ENCODE peak calls at places on chromosome 11, in nine cellular contexts. One of them, this sample, is unnamed.

GRCh38 chr11:22808559-22809197 is 20.9 kb downstream of the SVIP start:
- DNase-seq in GM19239: no peak
- DNase-seq in stomach: no peak
- DNase-seq in lower leg skin: no peak
- DNase-seq in NCI-H446: peak; percentile 48
- DNase-seq in mucosa of gallbladder: no peak
- DNase-seq in cardiac fibroblast: peak; percentile 40
- DNase-seq in upper lobe of right lung: no peak
- DNase-seq in astrocyte of the spinal cord: no peak
- DNase-seq in this sample: no peak

GRCh38 chr11:108959124-108959761 is 294.4 kb downstream of the DDX10 start:
- DNase-seq in GM19239: no peak
- DNase-seq in stomach: no peak
- DNase-seq in lower leg skin: no peak
- DNase-seq in NCI-H446: no peak
- DNase-seq in mucosa of gallbladder: no peak
- DNase-seq in cardiac fibroblast: no peak
- DNase-seq in upper lobe of right lung: no peak
- DNase-seq in astrocyte of the spinal cord: no peak
- DNase-seq in this sample: no peak

GRCh38 chr11:126573325-126574076 is 218.0 kb downstream of the ST3GAL4 start:
- DNase-seq in GM19239: no peak
- DNase-seq in stomach: no peak
- DNase-seq in lower leg skin: no peak
- DNase-seq in NCI-H446: no peak
- DNase-seq in mucosa of gallbladder: no peak
- DNase-seq in cardiac fibroblast: no peak
- DNase-seq in upper lobe of right lung: no peak
- DNase-seq in astrocyte of the spinal cord: no peak
- DNase-seq in this sample: no peak

GRCh38 chr11:114762437-114762836 is 84.1 kb downstream of the NXPE2 start:
- DNase-seq in GM19239: no peak
- DNase-seq in stomach: peak; percentile 48
- DNase-seq in lower leg skin: peak; percentile 88
- DNase-seq in NCI-H446: peak; percentile 69
- DNase-seq in mucosa of gallbladder: peak; percentile 47
- DNase-seq in cardiac fibroblast: peak; percentile 61
- DNase-seq in upper lobe of right lung: peak; percentile 81
- DNase-seq in astrocyte of the spinal cord: peak; percentile 62
- DNase-seq in this sample: peak; percentile 55

GRCh38 chr11:15695096-15695721 is 580.5 kb downstream of the INSC start:
- DNase-seq in GM19239: no peak
- DNase-seq in stomach: no peak
- DNase-seq in lower leg skin: no peak
- DNase-seq in NCI-H446: no peak
- DNase-seq in mucosa of gallbladder: no peak
- DNase-seq in cardiac fibroblast: no peak
- DNase-seq in upper lobe of right lung: no peak
- DNase-seq in astrocyte of the spinal cord: no peak
- DNase-seq in this sample: no peak

GRCh38 chr11:69220581-69221051 is 64.9 kb downstream of the SMIM38 start:
- DNase-seq in GM19239: no peak
- DNase-seq in stomach: peak; percentile 25
- DNase-seq in lower leg skin: peak; percentile 86
- DNase-seq in NCI-H446: no peak
- DNase-seq in mucosa of gallbladder: no peak
- DNase-seq in cardiac fibroblast: no peak
- DNase-seq in upper lobe of right lung: no peak
- DNase-seq in astrocyte of the spinal cord: no peak
- DNase-seq in this sample: peak; percentile 38

GRCh38 chr11:83292709-83293435 is 6.7 kb upstream of the CCDC90B start:
- DNase-seq in GM19239: peak; percentile 39
- DNase-seq in stomach: no peak
- DNase-seq in lower leg skin: no peak
- DNase-seq in NCI-H446: peak; percentile 70
- DNase-seq in mucosa of gallbladder: peak; percentile 44
- DNase-seq in cardiac fibroblast: peak; percentile 87
- DNase-seq in upper lobe of right lung: no peak
- DNase-seq in astrocyte of the spinal cord: peak; percentile 67
- DNase-seq in this sample: peak; percentile 22

GRCh38 chr11:8745431-8745986 is 62.9 kb downstream of the RPL27A start:
- DNase-seq in GM19239: no peak
- DNase-seq in stomach: no peak
- DNase-seq in lower leg skin: no peak
- DNase-seq in NCI-H446: no peak
- DNase-seq in mucosa of gallbladder: no peak
- DNase-seq in cardiac fibroblast: no peak
- DNase-seq in upper lobe of right lung: no peak
- DNase-seq in astrocyte of the spinal cord: peak; percentile 10
- DNase-seq in this sample: no peak

GRCh38 chr11:67271548-67272284 is 5.4 kb downstream of the GRK2 start:
- DNase-seq in GM19239: no peak
- DNase-seq in stomach: no peak
- DNase-seq in lower leg skin: peak; percentile 81
- DNase-seq in NCI-H446: no peak
- DNase-seq in mucosa of gallbladder: no peak
- DNase-seq in cardiac fibroblast: no peak
- DNase-seq in upper lobe of right lung: peak; percentile 67
- DNase-seq in astrocyte of the spinal cord: no peak
- DNase-seq in this sample: peak; percentile 13

GRCh38 chr11:34250732-34251639 is 106.8 kb downstream of the ABTB2 start:
- DNase-seq in GM19239: peak; percentile 33
- DNase-seq in stomach: peak; percentile 35
- DNase-seq in lower leg skin: peak; percentile 89
- DNase-seq in NCI-H446: no peak
- DNase-seq in mucosa of gallbladder: peak; percentile 18
- DNase-seq in cardiac fibroblast: peak; percentile 44
- DNase-seq in upper lobe of right lung: peak; percentile 69
- DNase-seq in astrocyte of the spinal cord: no peak
- DNase-seq in this sample: no peak

This sample was measured in body of pancreas.